ENCODE peak calls at places on chromosomes 12 and 14, in nine cellular contexts. One of them, this sample, is unnamed.

GRCh38 chr14:77069551-77069950 is 28.5 kb upstream of the CIPC start:
- DNase-seq in neuronal stem cell: no peak
- DNase-seq in H1: no peak
- DNase-seq in keratinocyte: no peak
- DNase-seq in kidney: no peak
- DNase-seq in GM23248: no peak
- DNase-seq in H9: no peak
- DNase-seq in IMR-90: no peak
- DNase-seq in endodermal cell: no peak
- DNase-seq in this sample: no peak

GRCh38 chr12:113990548-113991223 is 24.6 kb upstream of the RBM19 start:
- DNase-seq in IMR-90: no peak
- DNase-seq in GM23248: no peak
- DNase-seq in H9: peak; percentile 56
- DNase-seq in H1: no peak
- DNase-seq in kidney: no peak
- DNase-seq in neuronal stem cell: no peak
- DNase-seq in keratinocyte: no peak
- DNase-seq in endodermal cell: peak; percentile 56
- DNase-seq in this sample: no peak

GRCh38 chr14:95361373-95362179 is 41.9 kb upstream of the CLMN start:
- DNase-seq in H9: peak; percentile 94
- DNase-seq in H1: peak; percentile 72
- DNase-seq in GM23248: peak; percentile 29
- DNase-seq in keratinocyte: peak; percentile 25
- DNase-seq in endodermal cell: peak; percentile 94
- DNase-seq in IMR-90: no peak
- DNase-seq in neuronal stem cell: no peak
- DNase-seq in kidney: no peak
- DNase-seq in this sample: no peak

GRCh38 chr12:98847242-98847641 is 202.2 kb downstream of the APAF1 start:
- DNase-seq in keratinocyte: no peak
- DNase-seq in neuronal stem cell: no peak
- DNase-seq in H9: no peak
- DNase-seq in IMR-90: no peak
- DNase-seq in GM23248: no peak
- DNase-seq in endodermal cell: no peak
- DNase-seq in H1: no peak
- DNase-seq in kidney: no peak
- DNase-seq in this sample: no peak

GRCh38 chr12:123073962-123074801 is 76.7 kb downstream of the PITPNM2 start:
- DNase-seq in GM23248: no peak
- DNase-seq in kidney: no peak
- DNase-seq in endodermal cell: no peak
- DNase-seq in IMR-90: no peak
- DNase-seq in H9: no peak
- DNase-seq in H1: no peak
- DNase-seq in neuronal stem cell: no peak
- DNase-seq in keratinocyte: no peak
- DNase-seq in this sample: no peak

GRCh38 chr12:6215932-6216494 is 15.8 kb downstream of the CD9 start:
- DNase-seq in IMR-90: peak; percentile 33
- DNase-seq in endodermal cell: peak; percentile 85
- DNase-seq in neuronal stem cell: no peak
- DNase-seq in H1: no peak
- DNase-seq in H9: peak; percentile 80
- DNase-seq in GM23248: peak; percentile 98
- DNase-seq in kidney: peak; percentile 96
- DNase-seq in keratinocyte: peak; percentile 97
- DNase-seq in this sample: peak; percentile 94

GRCh38 chr12:107884769-107885694 is 110.5 kb downstream of the ASCL4 start:
- DNase-seq in neuronal stem cell: peak; percentile 65
- DNase-seq in GM23248: peak; percentile 79
- DNase-seq in IMR-90: peak; percentile 49
- DNase-seq in H9: peak; percentile 76
- DNase-seq in H1: no peak
- DNase-seq in endodermal cell: peak; percentile 89
- DNase-seq in kidney: peak; percentile 71
- DNase-seq in keratinocyte: no peak
- DNase-seq in this sample: peak; percentile 78

GRCh38 chr12:71155228-71155627 is 2.6 kb downstream of the TSPAN8 start:
- DNase-seq in endodermal cell: no peak
- DNase-seq in keratinocyte: no peak
- DNase-seq in neuronal stem cell: no peak
- DNase-seq in H9: no peak
- DNase-seq in H1: no peak
- DNase-seq in GM23248: no peak
- DNase-seq in kidney: no peak
- DNase-seq in IMR-90: no peak
- DNase-seq in this sample: no peak

GRCh38 chr12:45232771-45233372 is 17.0 kb downstream of the ANO6 start:
- DNase-seq in GM23248: peak; percentile 99
- DNase-seq in keratinocyte: peak; percentile 83
- DNase-seq in kidney: no peak
- DNase-seq in H1: no peak
- DNase-seq in neuronal stem cell: no peak
- DNase-seq in endodermal cell: peak; percentile 75
- DNase-seq in H9: peak; percentile 70
- DNase-seq in IMR-90: peak; percentile 98
- DNase-seq in this sample: peak; percentile 93

GRCh38 chr14:52094871-52095270 is 26.0 kb upstream of the NID2 start:
- DNase-seq in kidney: no peak
- DNase-seq in neuronal stem cell: no peak
- DNase-seq in keratinocyte: no peak
- DNase-seq in H9: no peak
- DNase-seq in GM23248: no peak
- DNase-seq in H1: no peak
- DNase-seq in IMR-90: no peak
- DNase-seq in endodermal cell: no peak
- DNase-seq in this sample: peak; percentile 34

GRCh38 chr12:122087431-122088180 is 9.1 kb downstream of the MLXIP start:
- DNase-seq in kidney: no peak
- DNase-seq in IMR-90: no peak
- DNase-seq in GM23248: no peak
- DNase-seq in neuronal stem cell: no peak
- DNase-seq in H9: no peak
- DNase-seq in keratinocyte: no peak
- DNase-seq in endodermal cell: no peak
- DNase-seq in H1: no peak
- DNase-seq in this sample: no peak

GRCh38 chr12:108807996-108808725 is 49.2 kb downstream of the SSH1 start:
- DNase-seq in H1: no peak
- DNase-seq in H9: no peak
- DNase-seq in endodermal cell: no peak
- DNase-seq in kidney: no peak
- DNase-seq in IMR-90: no peak
- DNase-seq in keratinocyte: no peak
- DNase-seq in neuronal stem cell: no peak
- DNase-seq in GM23248: peak; percentile 8
- DNase-seq in this sample: no peak

GRCh38 chr14:92475451-92476187 is 38.0 kb upstream of the RIN3 start:
- DNase-seq in GM23248: peak; percentile 43
- DNase-seq in endodermal cell: no peak
- DNase-seq in keratinocyte: no peak
- DNase-seq in H1: no peak
- DNase-seq in neuronal stem cell: no peak
- DNase-seq in kidney: peak; percentile 77
- DNase-seq in H9: no peak
- DNase-seq in IMR-90: no peak
- DNase-seq in this sample: peak; percentile 89

GRCh38 chr14:81459421-81459820 is 59.3 kb upstream of the STON2 start:
- DNase-seq in GM23248: no peak
- DNase-seq in neuronal stem cell: no peak
- DNase-seq in keratinocyte: no peak
- DNase-seq in endodermal cell: peak; percentile 11
- DNase-seq in H1: no peak
- DNase-seq in H9: no peak
- DNase-seq in kidney: no peak
- DNase-seq in IMR-90: no peak
- DNase-seq in this sample: no peak

GRCh38 chr12:96233941-96234461 is 39.8 kb downstream of the ELK3 start:
- DNase-seq in H9: no peak
- DNase-seq in GM23248: peak; percentile 99
- DNase-seq in keratinocyte: no peak
- DNase-seq in endodermal cell: peak; percentile 49
- DNase-seq in neuronal stem cell: no peak
- DNase-seq in H1: no peak
- DNase-seq in IMR-90: peak; percentile 95
- DNase-seq in kidney: no peak
- DNase-seq in this sample: no peak

GRCh38 chr12:2793561-2793960 is 1.2 kb upstream of the FKBP4 start:
- DNase-seq in H9: no peak
- DNase-seq in IMR-90: no peak
- DNase-seq in H1: no peak
- DNase-seq in neuronal stem cell: no peak
- DNase-seq in endodermal cell: no peak
- DNase-seq in keratinocyte: no peak
- DNase-seq in GM23248: no peak
- DNase-seq in kidney: no peak
- DNase-seq in this sample: no peak

GRCh38 chr12:57101892-57102695 is 9.1 kb downstream of the STAT6 start:
- DNase-seq in IMR-90: peak; percentile 52
- DNase-seq in H9: no peak
- DNase-seq in kidney: no peak
- DNase-seq in keratinocyte: no peak
- DNase-seq in H1: no peak
- DNase-seq in endodermal cell: no peak
- DNase-seq in GM23248: no peak
- DNase-seq in neuronal stem cell: no peak
- DNase-seq in this sample: no peak

GRCh38 chr12:50167026-50167742 is at the start of gene CERS5:
- DNase-seq in H1: peak; percentile 97
- DNase-seq in keratinocyte: peak; percentile 88
- DNase-seq in IMR-90: peak; percentile 97
- DNase-seq in endodermal cell: peak; percentile 100
- DNase-seq in kidney: peak; percentile 100
- DNase-seq in GM23248: peak; percentile 99
- DNase-seq in neuronal stem cell: peak; percentile 98
- DNase-seq in H9: peak; percentile 100
- DNase-seq in this sample: peak; percentile 100

GRCh38 chr12:19230299-19230866 is 100.8 kb downstream of the PLEKHA5 start:
- DNase-seq in IMR-90: no peak
- DNase-seq in endodermal cell: no peak
- DNase-seq in H9: no peak
- DNase-seq in neuronal stem cell: no peak
- DNase-seq in kidney: peak; percentile 63
- DNase-seq in keratinocyte: no peak
- DNase-seq in GM23248: no peak
- DNase-seq in H1: no peak
- DNase-seq in this sample: no peak
- H3K4me1 ChIP-seq in IMR-90: peaks cover 10% of the 10 kb centered on the region
- H3K4me1 ChIP-seq in endodermal cell: peaks cover 13% of the 10 kb centered on the region
- H3K4me1 ChIP-seq in H9: peaks cover 11% of the 10 kb centered on the region
- H3K4me1 ChIP-seq in neuronal stem cell: peaks cover 19% of the 10 kb centered on the region
- H3K4me1 ChIP-seq in kidney: peaks cover 5% of the 10 kb centered on the region
- H3K4me1 ChIP-seq in keratinocyte: peaks cover 12% of the 10 kb centered on the region
- H3K4me1 ChIP-seq in GM23248: peaks cover 15% of the 10 kb centered on the region
- H3K4me1 ChIP-seq in H1: no peaks in the 10 kb centered on the region
- H3K4me1 ChIP-seq in this sample: peaks cover 23% of the 10 kb centered on the region

DNA sequence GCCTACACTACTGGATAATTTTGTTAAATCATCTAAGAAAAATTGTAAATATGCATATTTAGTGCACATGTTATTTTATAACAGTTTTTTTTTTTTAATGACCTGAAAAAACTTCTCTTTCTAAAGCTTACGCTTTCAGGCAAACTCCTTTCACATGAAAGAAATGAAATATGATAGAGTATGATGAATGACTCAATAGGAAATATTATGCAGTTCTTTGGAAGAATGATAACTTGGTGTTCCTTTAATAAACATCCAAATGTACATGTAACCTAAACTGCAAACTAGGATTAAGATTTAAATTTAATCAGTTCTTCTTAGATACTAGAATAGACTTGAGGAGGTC is 136.6 kb downstream of the FGD4 start:
- DNase-seq in IMR-90: no peak
- DNase-seq in H9: no peak
- DNase-seq in kidney: no peak
- DNase-seq in H1: no peak
- DNase-seq in endodermal cell: no peak
- DNase-seq in keratinocyte: no peak
- DNase-seq in GM23248: no peak
- DNase-seq in neuronal stem cell: no peak
- DNase-seq in this sample: peak; percentile 56
- H3K9ac ChIP-seq in IMR-90: peak overlapping the region; percentile 29
- H3K9ac ChIP-seq in H9: no peak overlapping the region
- H3K9ac ChIP-seq in kidney: peak overlapping the region; percentile 1
- H3K9ac ChIP-seq in H1: no peak overlapping the region
- H3K9ac ChIP-seq in endodermal cell: no peak overlapping the region
- H3K9ac ChIP-seq in keratinocyte: no peak overlapping the region
- H3K9ac ChIP-seq in GM23248: peak overlapping the region; percentile 69
- H3K9ac ChIP-seq in neuronal stem cell: no peak overlapping the region
- H3K9ac ChIP-seq in this sample: peak overlapping the region; percentile 92

GRCh38 chr12:76084277-76085158 is at the start of gene NAP1L1:
- DNase-seq in H9: peak; percentile 99
- DNase-seq in neuronal stem cell: peak; percentile 94
- DNase-seq in keratinocyte: peak; percentile 61
- DNase-seq in endodermal cell: peak; percentile 100
- DNase-seq in GM23248: peak; percentile 100
- DNase-seq in kidney: peak; percentile 99
- DNase-seq in IMR-90: peak; percentile 98
- DNase-seq in H1: peak; percentile 90
- DNase-seq in this sample: peak; percentile 99
- H3K4me1 ChIP-seq in H9: peaks cover 3% of the 10 kb centered on the region
- H3K4me1 ChIP-seq in neuronal stem cell: peaks cover 5% of the 10 kb centered on the region
- H3K4me1 ChIP-seq in keratinocyte: peaks cover 29% of the 10 kb centered on the region
- H3K4me1 ChIP-seq in endodermal cell: peaks cover 6% of the 10 kb centered on the region
- H3K4me1 ChIP-seq in GM23248: peaks cover 30% of the 10 kb centered on the region
- H3K4me1 ChIP-seq in kidney: peaks cover 8% of the 10 kb centered on the region
- H3K4me1 ChIP-seq in IMR-90: peaks cover 3% of the 10 kb centered on the region
- H3K4me1 ChIP-seq in H1: no peaks in the 10 kb centered on the region
- H3K4me1 ChIP-seq in this sample: peaks cover 32% of the 10 kb centered on the region

GRCh38 chr12:116504438-116504837 is 54.7 kb upstream of the MAP1LC3B2 start:
- DNase-seq in neuronal stem cell: no peak
- DNase-seq in H1: no peak
- DNase-seq in endodermal cell: no peak
- DNase-seq in IMR-90: no peak
- DNase-seq in H9: no peak
- DNase-seq in GM23248: no peak
- DNase-seq in keratinocyte: no peak
- DNase-seq in kidney: no peak
- DNase-seq in this sample: no peak

GRCh38 chr12:116513944-116514343 is 45.2 kb upstream of the MAP1LC3B2 start:
- DNase-seq in endodermal cell: no peak
- DNase-seq in H9: no peak
- DNase-seq in keratinocyte: no peak
- DNase-seq in kidney: no peak
- DNase-seq in H1: no peak
- DNase-seq in GM23248: no peak
- DNase-seq in IMR-90: no peak
- DNase-seq in neuronal stem cell: no peak
- DNase-seq in this sample: no peak

GRCh38 chr12:116502989-116503496 is 56.1 kb upstream of the MAP1LC3B2 start:
- DNase-seq in kidney: no peak
- DNase-seq in keratinocyte: no peak
- DNase-seq in H9: no peak
- DNase-seq in IMR-90: no peak
- DNase-seq in neuronal stem cell: no peak
- DNase-seq in endodermal cell: no peak
- DNase-seq in GM23248: no peak
- DNase-seq in H1: no peak
- DNase-seq in this sample: no peak

GRCh38 chr12:116506697-116507064 is 52.5 kb upstream of the MAP1LC3B2 start:
- DNase-seq in H1: no peak
- DNase-seq in keratinocyte: no peak
- DNase-seq in kidney: no peak
- DNase-seq in endodermal cell: no peak
- DNase-seq in IMR-90: no peak
- DNase-seq in GM23248: no peak
- DNase-seq in H9: no peak
- DNase-seq in neuronal stem cell: no peak
- DNase-seq in this sample: no peak

GRCh38 chr12:116508145-116509121 is 50.7 kb upstream of the MAP1LC3B2 start:
- DNase-seq in keratinocyte: no peak
- DNase-seq in IMR-90: no peak
- DNase-seq in endodermal cell: peak; percentile 90
- DNase-seq in H9: peak; percentile 81
- DNase-seq in kidney: peak; percentile 86
- DNase-seq in H1: no peak
- DNase-seq in neuronal stem cell: peak; percentile 48
- DNase-seq in GM23248: peak; percentile 43
- DNase-seq in this sample: peak; percentile 59
- H3K9ac ChIP-seq in keratinocyte: peak overlapping the region; percentile 68
- H3K9ac ChIP-seq in IMR-90: no peak overlapping the region
- H3K9ac ChIP-seq in endodermal cell: peak overlapping the region; percentile 51
- H3K9ac ChIP-seq in H9: peak overlapping the region; percentile 26
- H3K9ac ChIP-seq in kidney: no peak overlapping the region
- H3K9ac ChIP-seq in H1: no peak overlapping the region
- H3K9ac ChIP-seq in neuronal stem cell: peak overlapping the region; percentile 73
- H3K9ac ChIP-seq in GM23248: peak overlapping the region; percentile 61
- H3K9ac ChIP-seq in this sample: peak overlapping the region; percentile 80